ENCODE peak calls at places on chromosomes 5 and 9, in six cellular contexts. One of them, this sample, is unnamed. For H3K4me1, the result is how much of the 10 kb centered on the place peaks cover.

GRCh38 chr5:107874810-107875209 is 204.1 kb upstream of the EFNA5 start:
- DNase-seq in gastrocnemius medialis: no peak
- DNase-seq in A549: no peak
- DNase-seq in fibroblast of lung: peak
- DNase-seq in tibial artery: no peak
- DNase-seq in neural progenitor cell: no peak
- DNase-seq in this sample: no peak

GRCh38 chr5:79872309-79872708 is 118.8 kb downstream of the MTX3 start:
- DNase-seq in gastrocnemius medialis: peak
- DNase-seq in A549: no peak
- DNase-seq in fibroblast of lung: no peak
- DNase-seq in tibial artery: no peak
- DNase-seq in neural progenitor cell: no peak
- DNase-seq in this sample: no peak

GRCh38 chr5:153157156-153157555 is 333.3 kb upstream of the GRIA1 start:
- DNase-seq in gastrocnemius medialis: no peak
- DNase-seq in A549: no peak
- DNase-seq in fibroblast of lung: no peak
- DNase-seq in tibial artery: no peak
- DNase-seq in neural progenitor cell: no peak
- DNase-seq in this sample: no peak

GRCh38 chr9:117825609-117826347 is 121.6 kb downstream of the TLR4 start:
- DNase-seq in gastrocnemius medialis: no peak
- DNase-seq in A549: no peak
- DNase-seq in fibroblast of lung: no peak
- DNase-seq in tibial artery: no peak
- DNase-seq in neural progenitor cell: no peak
- DNase-seq in this sample: no peak

GRCh38 chr9:22683393-22684075 is 236.9 kb downstream of the DMRTA1 start:
- DNase-seq in gastrocnemius medialis: no peak
- DNase-seq in A549: no peak
- DNase-seq in fibroblast of lung: peak
- DNase-seq in tibial artery: no peak
- DNase-seq in neural progenitor cell: no peak
- DNase-seq in this sample: no peak

GRCh38 chr9:98255064-98255577 is 328 bp downstream of the TBC1D2 start:
- DNase-seq in gastrocnemius medialis: no peak
- DNase-seq in A549: no peak
- DNase-seq in fibroblast of lung: peak
- DNase-seq in tibial artery: no peak
- DNase-seq in neural progenitor cell: peak
- DNase-seq in this sample: no peak

GRCh38 chr9:117160254-117160653 is 254.6 kb downstream of the ASTN2 start:
- DNase-seq in gastrocnemius medialis: no peak
- DNase-seq in A549: no peak
- DNase-seq in fibroblast of lung: no peak
- DNase-seq in tibial artery: no peak
- DNase-seq in neural progenitor cell: peak
- DNase-seq in this sample: no peak

GRCh38 chr9:137982132-137982666 is 104.6 kb downstream of the CACNA1B start:
- DNase-seq in gastrocnemius medialis: no peak
- DNase-seq in A549: no peak
- DNase-seq in fibroblast of lung: no peak
- DNase-seq in tibial artery: no peak
- DNase-seq in neural progenitor cell: no peak
- DNase-seq in this sample: no peak

GRCh38 chr5:150410524-150411244 is 2.0 kb downstream of the CD74 start:
- DNase-seq in gastrocnemius medialis: peak
- DNase-seq in A549: peak
- DNase-seq in fibroblast of lung: peak
- DNase-seq in tibial artery: peak
- DNase-seq in neural progenitor cell: peak
- DNase-seq in this sample: peak

GRCh38 chr5:120449501-120449900 is 14.6 kb upstream of the PRR16 start:
- DNase-seq in gastrocnemius medialis: no peak
- DNase-seq in A549: no peak
- DNase-seq in fibroblast of lung: no peak
- DNase-seq in tibial artery: no peak
- DNase-seq in neural progenitor cell: no peak
- DNase-seq in this sample: no peak

GRCh38 chr5:54673523-54674225 is 156.1 kb downstream of the SNX18 start:
- DNase-seq in gastrocnemius medialis: peak
- DNase-seq in A549: no peak
- DNase-seq in fibroblast of lung: no peak
- DNase-seq in tibial artery: peak
- DNase-seq in neural progenitor cell: no peak
- DNase-seq in this sample: peak

GRCh38 chr5:59221769-59222168 is 638.9 kb downstream of the RAB3C start:
- DNase-seq in gastrocnemius medialis: no peak
- DNase-seq in A549: no peak
- DNase-seq in fibroblast of lung: no peak
- DNase-seq in tibial artery: no peak
- DNase-seq in neural progenitor cell: no peak
- DNase-seq in this sample: no peak

GRCh38 chr9:92633879-92634278 is 36.1 kb downstream of the IPPK start:
- DNase-seq in gastrocnemius medialis: no peak
- DNase-seq in A549: no peak
- DNase-seq in fibroblast of lung: no peak
- DNase-seq in tibial artery: no peak
- DNase-seq in neural progenitor cell: no peak
- DNase-seq in this sample: no peak

GRCh38 chr5:167816354-167816753 is 475.1 kb upstream of the WWC1 start:
- DNase-seq in gastrocnemius medialis: no peak
- DNase-seq in A549: no peak
- DNase-seq in fibroblast of lung: no peak
- DNase-seq in tibial artery: peak
- DNase-seq in neural progenitor cell: no peak
- DNase-seq in this sample: no peak

GRCh38 chr5:144125163-144125726 is 45.2 kb downstream of the YIPF5 start:
- DNase-seq in gastrocnemius medialis: no peak
- DNase-seq in A549: no peak
- DNase-seq in fibroblast of lung: peak
- DNase-seq in tibial artery: no peak
- DNase-seq in neural progenitor cell: no peak
- DNase-seq in this sample: no peak

GRCh38 chr5:88863523-88863922 is 19.5 kb downstream of the MEF2C start:
- DNase-seq in gastrocnemius medialis: no peak
- DNase-seq in A549: no peak
- DNase-seq in fibroblast of lung: no peak
- DNase-seq in tibial artery: no peak
- DNase-seq in neural progenitor cell: no peak
- DNase-seq in this sample: no peak

GRCh38 chr9:110432253-110432652 is 94.6 kb upstream of the TXNDC8 start:
- DNase-seq in gastrocnemius medialis: no peak
- DNase-seq in A549: no peak
- DNase-seq in fibroblast of lung: peak
- DNase-seq in tibial artery: no peak
- DNase-seq in neural progenitor cell: no peak
- DNase-seq in this sample: no peak

GRCh38 chr9:86854898-86855523 is 92.3 kb downstream of the GAS1 start:
- DNase-seq in gastrocnemius medialis: no peak
- DNase-seq in A549: no peak
- DNase-seq in fibroblast of lung: peak
- DNase-seq in tibial artery: no peak
- DNase-seq in neural progenitor cell: peak
- DNase-seq in this sample: no peak

GRCh38 chr9:3191715-3192114 is 334.1 kb downstream of the RFX3 start:
- DNase-seq in gastrocnemius medialis: no peak
- DNase-seq in A549: no peak
- DNase-seq in fibroblast of lung: no peak
- DNase-seq in tibial artery: no peak
- DNase-seq in neural progenitor cell: no peak
- DNase-seq in this sample: no peak

GRCh38 chr5:132363431-132364112 is 5.9 kb upstream of the SLC22A5 start:
- DNase-seq in gastrocnemius medialis: peak
- DNase-seq in A549: peak
- DNase-seq in fibroblast of lung: peak
- DNase-seq in tibial artery: peak
- DNase-seq in neural progenitor cell: no peak
- DNase-seq in this sample: no peak

GRCh38 chr5:108905818-108906217 is 158.1 kb downstream of the FER start:
- DNase-seq in gastrocnemius medialis: no peak
- DNase-seq in A549: no peak
- DNase-seq in fibroblast of lung: no peak
- DNase-seq in tibial artery: no peak
- DNase-seq in neural progenitor cell: no peak
- DNase-seq in this sample: no peak

GRCh38 chr5:171310816-171311697 is 2.0 kb downstream of the TLX3 start:
- DNase-seq in gastrocnemius medialis: no peak
- DNase-seq in A549: no peak
- DNase-seq in fibroblast of lung: peak
- DNase-seq in tibial artery: no peak
- DNase-seq in neural progenitor cell: peak
- DNase-seq in this sample: no peak

GRCh38 chr9:94480205-94480604 is 74.7 kb upstream of the PCAT7 start:
- DNase-seq in gastrocnemius medialis: no peak
- DNase-seq in A549: no peak
- DNase-seq in fibroblast of lung: no peak
- DNase-seq in tibial artery: no peak
- DNase-seq in neural progenitor cell: no peak
- DNase-seq in this sample: no peak
- TF ChIP-seq CTCF in gastrocnemius medialis: no peak
- TF ChIP-seq CTCF in A549: no peak
- TF ChIP-seq CTCF in fibroblast of lung: no peak
- TF ChIP-seq CTCF in tibial artery: no peak
- TF ChIP-seq CTCF in neural progenitor cell: no peak
- TF ChIP-seq CTCF in this sample: no peak

DNA sequence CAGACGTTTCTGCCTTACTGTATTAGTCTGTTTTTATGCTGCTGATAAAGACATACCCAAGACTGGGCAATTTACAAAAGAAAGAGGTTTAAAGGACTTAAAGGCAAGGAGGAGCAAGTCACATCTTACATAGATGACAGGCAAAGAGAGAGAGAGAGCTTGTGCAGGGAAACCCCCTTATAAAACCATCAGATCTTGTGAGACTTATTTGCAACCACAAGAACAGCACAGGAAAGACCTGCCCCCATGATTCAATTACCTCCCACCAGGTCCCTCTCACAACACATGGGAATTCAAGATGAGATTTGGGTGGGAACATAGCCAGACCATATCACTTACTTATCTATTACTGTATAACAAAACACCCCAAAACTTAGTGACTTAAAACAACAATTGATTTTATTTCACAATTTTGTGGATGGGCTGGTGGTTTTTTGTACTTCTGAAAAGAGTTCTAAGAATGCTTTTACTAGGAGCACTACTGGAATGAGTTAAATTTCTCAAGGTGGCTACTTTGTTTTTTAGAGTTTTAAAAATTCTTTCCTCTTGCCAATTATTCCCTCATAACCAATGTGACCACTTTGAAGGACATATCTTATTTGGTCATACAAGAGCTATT is 10.3 kb downstream of the RUSC2 start:
- DNase-seq in gastrocnemius medialis: no peak
- DNase-seq in A549: no peak
- DNase-seq in fibroblast of lung: no peak
- DNase-seq in tibial artery: no peak
- DNase-seq in neural progenitor cell: no peak
- DNase-seq in this sample: no peak
- H3K4me3 ChIP-seq in gastrocnemius medialis: no peak
- H3K4me3 ChIP-seq in A549: no peak
- H3K4me3 ChIP-seq in fibroblast of lung: no peak
- H3K4me3 ChIP-seq in tibial artery: no peak
- H3K4me3 ChIP-seq in neural progenitor cell: no peak
- H3K4me3 ChIP-seq in this sample: no peak

GRCh38 chr5:141411575-141411974 is 1.2 kb upstream of the PCDHGA10 start:
- DNase-seq in gastrocnemius medialis: no peak
- DNase-seq in A549: no peak
- DNase-seq in fibroblast of lung: no peak
- DNase-seq in tibial artery: no peak
- DNase-seq in neural progenitor cell: no peak
- DNase-seq in this sample: no peak
- H3K4me1 ChIP-seq in gastrocnemius medialis: under half
- H3K4me1 ChIP-seq in A549: under half
- H3K4me1 ChIP-seq in fibroblast of lung: under half
- H3K4me1 ChIP-seq in tibial artery: under half
- H3K4me1 ChIP-seq in neural progenitor cell: under half
- H3K4me1 ChIP-seq in this sample: under half

DNA sequence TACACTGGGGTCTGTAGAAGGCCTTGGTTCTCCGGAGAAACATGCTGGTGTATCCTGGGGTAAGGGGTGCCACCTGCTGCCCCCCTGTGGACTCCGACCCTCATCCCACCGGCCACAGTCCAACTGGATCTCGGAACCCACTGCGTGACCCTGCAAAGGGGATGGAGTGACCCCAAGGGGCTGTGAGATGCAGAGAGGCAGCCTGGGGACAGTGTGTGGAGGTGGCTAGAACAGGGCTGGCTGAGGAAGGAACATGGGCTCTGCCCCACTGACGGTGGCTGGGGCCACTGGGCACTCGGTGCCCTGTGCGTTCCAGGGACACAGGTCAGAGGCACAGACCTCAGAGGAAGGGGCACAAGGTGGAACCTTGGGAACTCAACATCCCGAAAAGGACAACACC is 2.3 kb downstream of the NACC2 start:
- DNase-seq in gastrocnemius medialis: peak
- DNase-seq in A549: no peak
- DNase-seq in fibroblast of lung: no peak
- DNase-seq in tibial artery: no peak
- DNase-seq in neural progenitor cell: peak
- DNase-seq in this sample: peak
- TF ChIP-seq CTCF in gastrocnemius medialis: no peak
- TF ChIP-seq CTCF in A549: peak
- TF ChIP-seq CTCF in fibroblast of lung: no peak
- TF ChIP-seq CTCF in tibial artery: no peak
- TF ChIP-seq CTCF in neural progenitor cell: peak
- TF ChIP-seq CTCF in this sample: no peak

GRCh38 chr5:446066-446725 is 3.2 kb downstream of the EXOC3 start:
- DNase-seq in gastrocnemius medialis: no peak
- DNase-seq in A549: no peak
- DNase-seq in fibroblast of lung: no peak
- DNase-seq in tibial artery: peak
- DNase-seq in neural progenitor cell: no peak
- DNase-seq in this sample: peak

GRCh38 chr5:442335-443238 is at the start of gene EXOC3:
- DNase-seq in gastrocnemius medialis: peak
- DNase-seq in A549: peak
- DNase-seq in fibroblast of lung: peak
- DNase-seq in tibial artery: peak
- DNase-seq in neural progenitor cell: peak
- DNase-seq in this sample: peak

GRCh38 chr5:443239-444151 is 519 bp downstream of the EXOC3 start:
- DNase-seq in gastrocnemius medialis: no peak
- DNase-seq in A549: peak
- DNase-seq in fibroblast of lung: no peak
- DNase-seq in tibial artery: peak
- DNase-seq in neural progenitor cell: no peak
- DNase-seq in this sample: peak

GRCh38 chr5:445591-445990 is 2.6 kb downstream of the EXOC3 start:
- DNase-seq in gastrocnemius medialis: no peak
- DNase-seq in A549: no peak
- DNase-seq in fibroblast of lung: no peak
- DNase-seq in tibial artery: peak
- DNase-seq in neural progenitor cell: no peak
- DNase-seq in this sample: peak

DNA sequence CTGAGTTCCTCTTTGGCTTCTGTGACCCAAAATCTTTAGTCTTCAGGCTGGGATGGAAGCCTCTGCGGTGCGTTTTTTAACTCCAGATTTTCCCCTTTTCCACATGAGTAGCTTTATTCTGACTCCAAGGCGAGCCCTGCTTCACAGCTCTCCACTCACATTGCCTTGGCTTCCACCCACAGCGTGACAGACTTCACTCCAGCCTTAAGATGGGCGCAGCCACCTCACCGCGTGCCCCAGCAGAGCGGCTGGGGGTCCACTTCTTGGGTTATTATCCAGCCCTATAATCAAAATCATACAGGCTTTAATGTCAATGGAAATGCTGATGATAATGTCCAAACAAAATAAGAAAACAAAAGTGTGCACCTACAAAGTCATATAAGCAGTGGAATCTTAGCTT is 1.2 kb downstream of the EXOC3 start:
- DNase-seq in gastrocnemius medialis: no peak
- DNase-seq in A549: no peak
- DNase-seq in fibroblast of lung: no peak
- DNase-seq in tibial artery: peak
- DNase-seq in neural progenitor cell: no peak
- DNase-seq in this sample: peak
- H3K4me3 ChIP-seq in gastrocnemius medialis: peak
- H3K4me3 ChIP-seq in A549: peak
- H3K4me3 ChIP-seq in fibroblast of lung: peak
- H3K4me3 ChIP-seq in tibial artery: peak
- H3K4me3 ChIP-seq in neural progenitor cell: peak
- H3K4me3 ChIP-seq in this sample: peak

This sample was measured in psoas muscle.